ENCODE peak calls at places on chromosome 9, in four cellular contexts. C is heart left ventricle, J is HepG2, Y is upper lobe of left lung. A is an unnamed sample. For H3K4me1, the result is how much of the 10 kb centered on the place peaks cover.

GRCh38 chr9:75201480-75202209 is 113.3 kb downstream of the OSTF1 start:
- ATAC-seq in J (no peak), C (no peak), Y (no peak), A (no peak)

GRCh38 chr9:100602302-100602930 is 24.5 kb downstream of the CAVIN4 start:
- ATAC-seq in Y (peak), C (peak), J (peak), A (no peak)

GRCh38 chr9:98652302-98652701 is 56.4 kb downstream of the GABBR2 start:
- ATAC-seq in Y (no peak), C (no peak), J (no peak), A (no peak)

GRCh38 chr9:115640887-115641286 is 512.7 kb upstream of the PAPPA start:
- ATAC-seq in C (no peak), J (no peak), Y (no peak), A (no peak)

GRCh38 chr9:34125681-34126206 is 754 bp downstream of the DCAF12 start:
- ATAC-seq in J (peak), C (no peak), Y (no peak), A (no peak)

GRCh38 chr9:36864491-36865410 is 169.3 kb downstream of the PAX5 start:
- ATAC-seq in C (no peak), J (no peak), Y (no peak), A (no peak)

GRCh38 chr9:104068546-104068945 is 25.6 kb upstream of the SMC2 start:
- ATAC-seq in Y (no peak), J (no peak), C (no peak), A (no peak)

GRCh38 chr9:88535932-88536324 is 950 bp downstream of the NXNL2 start:
- ATAC-seq in J (no peak), C (no peak), Y (no peak), A (no peak)

GRCh38 chr9:130235558-130236435 is 29.8 kb upstream of the HMCN2 start:
- ATAC-seq in J (peak), C (peak), Y (peak), A (peak)

GRCh38 chr9:89410709-89411111 is 87.2 kb downstream of the SEMA4D start:
- ATAC-seq in J (no peak), C (no peak), Y (no peak), A (no peak)

GRCh38 chr9:81656004-81656403 is 33.3 kb downstream of the TLE1 start:
- ATAC-seq in C (peak), J (peak), Y (peak), A (peak)

GRCh38 chr9:76655121-76655531 is 109.1 kb upstream of the PCA3 start:
- ATAC-seq in Y (no peak), J (no peak), C (no peak), A (no peak)

GRCh38 chr9:99127372-99128132 is 22.6 kb downstream of the TGFBR1 start:
- ATAC-seq in C (no peak), Y (no peak), J (no peak), A (no peak)

GRCh38 chr9:35967042-35967441 is 9.1 kb upstream of the OR2S2 start:
- ATAC-seq in Y (no peak), C (no peak), J (no peak), A (no peak)

GRCh38 chr9:103798620-103799019 is 295.5 kb upstream of the SMC2 start:
- ATAC-seq in C (no peak), Y (no peak), J (peak), A (no peak)

GRCh38 chr9:131728546-131728910 is 11.3 kb downstream of the RAPGEF1 start:
- ATAC-seq in J (no peak), Y (no peak), C (no peak), A (no peak)

GRCh38 chr9:127522727-127523126 is 71.4 kb downstream of the LRSAM1 start:
- ATAC-seq in Y (no peak), J (no peak), C (no peak), A (no peak)

GRCh38 chr9:31674264-31674663 is 710.2 kb upstream of the ACO1 start:
- ATAC-seq in J (no peak), C (no peak), Y (no peak), A (no peak)

GRCh38 chr9:27247756-27248155 is 49.2 kb downstream of the EQTN start:
- ATAC-seq in C (peak), Y (peak), J (peak), A (no peak)

GRCh38 chr9:36922548-36922947 is 111.5 kb downstream of the PAX5 start:
- ATAC-seq in C (no peak), J (no peak), Y (peak), A (no peak)

GRCh38 chr9:136006169-136006568 is 45.0 kb upstream of the UBAC1 start:
- ATAC-seq in Y (no peak), J (no peak), C (no peak), A (no peak)
- H3K4me1 ChIP-seq in Y (under half), J (half or more), C (under half), A (under half)

DNA sequence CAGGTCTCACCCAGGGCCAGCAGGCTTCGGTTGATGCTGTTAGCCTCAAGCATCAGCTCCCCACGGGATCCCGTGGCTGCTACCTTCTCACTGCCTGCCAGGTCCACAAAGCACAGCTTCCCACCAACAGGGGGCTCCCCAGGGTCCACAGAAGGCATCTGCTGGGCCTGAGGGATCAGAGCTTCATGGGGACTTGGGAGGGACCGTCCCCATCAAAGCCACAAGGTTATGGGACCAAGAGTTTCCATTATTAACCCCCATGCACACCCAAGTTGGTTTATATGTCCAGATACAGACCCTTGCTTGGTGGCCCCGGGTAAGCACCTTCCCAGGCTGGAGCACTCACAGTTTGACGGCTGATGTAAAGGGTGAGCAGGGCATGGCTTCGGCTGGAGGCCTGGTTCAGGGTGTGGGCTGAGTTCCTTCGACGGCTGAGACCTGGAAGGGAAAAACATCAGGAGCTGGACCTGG is 3.0 kb downstream of the KIF12 start:
- ATAC-seq in J (peak), Y (no peak), C (no peak), A (no peak)
- TF ChIP-seq CTCF in J (peak), Y (no peak), C (no peak), A (no peak)

GRCh38 chr9:2815661-2816060 is 28.2 kb downstream of the PUM3 start:
- ATAC-seq in C (no peak), J (no peak), Y (no peak), A (no peak)

GRCh38 chr9:2816476-2817141 is 27.3 kb downstream of the PUM3 start:
- ATAC-seq in J (no peak), Y (peak), C (peak), A (peak)

GRCh38 chr9:2817987-2818386 is 25.9 kb downstream of the PUM3 start:
- ATAC-seq in J (no peak), Y (peak), C (peak), A (peak)

GRCh38 chr9:2819165-2819564 is 24.7 kb downstream of the PUM3 start:
- ATAC-seq in Y (no peak), C (no peak), J (no peak), A (no peak)

DNA sequence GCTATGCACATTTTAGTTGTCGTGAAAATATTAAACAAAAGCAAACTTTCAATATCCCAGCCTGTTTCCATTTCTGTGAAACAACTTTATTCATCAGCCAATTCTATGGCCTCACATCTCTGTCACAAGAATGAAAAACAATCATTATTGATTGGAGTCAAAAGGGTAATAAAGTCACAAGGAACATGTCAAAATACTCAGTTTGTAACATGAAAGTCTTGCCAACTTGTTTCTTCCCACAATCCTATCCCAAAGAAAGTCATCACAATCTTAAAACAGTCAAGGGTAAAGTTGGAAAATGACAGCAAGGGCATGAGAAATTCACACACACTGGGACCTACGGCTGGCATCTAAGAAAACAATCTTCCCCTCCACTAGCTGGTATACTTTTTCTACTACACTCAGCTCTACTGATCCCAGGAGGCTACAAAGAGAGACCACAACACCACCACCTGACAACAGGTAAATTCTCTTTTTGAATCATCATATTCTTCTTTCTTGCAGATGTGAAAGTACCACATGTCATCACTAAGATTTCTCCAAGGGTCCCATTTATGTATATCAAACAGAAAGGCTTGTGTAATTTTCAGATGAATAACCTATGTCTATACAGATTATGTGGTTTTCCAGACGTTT is 25.3 kb downstream of the PUM3 start:
- ATAC-seq in C (no peak), Y (no peak), J (no peak), A (no peak)
- H3K4me1 ChIP-seq in C (under half), Y (under half), J (under half), A (under half)

DNA sequence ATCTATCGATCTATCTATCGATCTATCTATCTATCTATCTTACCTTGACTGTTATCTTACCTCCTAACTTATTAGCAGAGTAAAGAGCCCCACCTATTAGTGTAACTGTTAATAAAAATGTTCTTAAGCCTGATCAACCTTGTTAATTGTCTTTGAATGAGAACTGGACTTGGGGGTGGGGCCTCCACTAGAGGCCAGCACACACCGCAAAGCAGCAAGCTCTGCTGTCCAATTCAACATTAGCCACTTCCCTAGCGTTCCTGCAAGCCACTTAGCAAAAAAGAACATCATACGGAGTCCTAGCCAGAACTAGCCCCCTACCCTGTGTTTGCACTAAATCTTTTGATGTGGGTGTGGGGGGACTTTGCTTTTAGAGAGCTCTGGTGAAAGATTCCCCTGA is 515.8 kb downstream of the KDM4C start:
- ATAC-seq in C (peak), Y (no peak), J (peak), A (no peak)
- TF ChIP-seq CTCF in C (peak), Y (no peak), J (peak), A (no peak)

DNA sequence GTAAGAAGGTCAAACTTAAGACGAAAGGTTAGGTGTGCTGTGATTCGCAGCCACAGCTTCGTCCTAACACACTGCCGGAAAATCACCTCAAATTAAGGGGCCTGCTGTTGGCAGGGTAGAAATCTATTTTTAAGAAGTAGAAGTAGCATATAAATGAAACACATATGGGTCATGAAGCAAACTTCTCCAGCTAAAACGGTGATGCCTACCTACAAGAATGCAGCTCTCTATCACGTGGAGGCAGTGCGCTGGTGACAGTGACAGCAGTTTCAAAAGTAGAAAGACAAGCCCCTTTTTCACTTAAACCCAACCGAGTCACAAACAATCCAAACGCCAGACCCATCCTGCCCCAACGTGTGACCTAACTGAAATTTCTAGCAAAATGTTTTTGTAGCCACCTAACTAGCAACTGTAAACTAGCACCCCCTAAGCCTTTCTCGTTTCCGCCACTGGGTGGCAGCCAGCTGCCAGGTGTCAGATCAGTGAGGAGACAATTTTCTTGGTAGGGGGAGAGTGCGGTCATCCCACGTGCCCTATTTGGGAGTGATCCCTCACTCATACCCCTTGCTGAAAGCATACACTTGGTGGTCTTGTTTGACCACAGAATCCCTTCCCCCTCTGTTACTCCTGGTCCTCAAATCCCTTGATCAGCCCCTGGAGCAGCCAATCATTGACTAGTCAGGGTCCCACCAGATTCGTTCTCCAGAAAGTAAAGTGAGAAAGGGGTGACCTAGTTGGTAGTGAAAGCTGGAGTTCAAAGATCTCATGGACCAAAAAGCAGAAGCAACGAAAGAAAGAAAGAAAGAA is 71.8 kb upstream of the MAMDC2 start:
- ATAC-seq in Y (peak), C (peak), J (peak), A (peak)
- H3K4me1 ChIP-seq in Y (under half), C (under half), J (under half), A (under half)

DNA sequence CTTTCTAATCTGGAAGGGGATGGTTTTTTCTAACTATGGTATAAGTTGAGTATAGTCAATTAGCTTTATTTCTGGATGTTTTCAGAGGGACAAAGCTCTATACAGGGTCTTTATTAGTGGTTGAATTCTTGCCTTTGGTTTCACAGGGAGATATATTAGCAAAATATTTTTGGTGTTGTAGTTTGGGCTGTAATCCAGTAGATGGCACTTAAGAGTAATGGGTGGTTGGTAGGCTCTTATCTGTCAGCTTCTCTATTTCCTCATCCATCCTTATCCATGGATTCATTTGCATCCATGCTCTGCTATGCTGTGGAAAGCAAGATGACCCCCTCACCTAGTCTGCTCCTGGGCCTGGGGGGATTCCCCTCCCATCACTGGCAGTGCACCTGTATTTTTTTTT is 363.6 kb upstream of the CYLC2 start:
- ATAC-seq in C (no peak), Y (no peak), J (no peak), A (no peak)
- TF ChIP-seq CTCF in C (no peak), Y (no peak), J (peak), A (no peak)

A was measured in gastroesophageal sphincter.